ENCODE peak calls at places on chromosomes 5 and 9, in eight cellular contexts. P, Z, Q, V, D, S, I and W are unnamed samples.

GRCh38 chr9:134968011-134968822 is 50.5 kb upstream of the FCN1 start:
- DNase-seq in V (no peak), D (no peak), I (no peak), Q (no peak), S (no peak), P (peak), Z (no peak), W (no peak)

GRCh38 chr9:71249729-71250317 is 128.4 kb upstream of the TRPM3 start:
- DNase-seq in P (no peak), D (peak), Q (peak), Z (no peak), I (peak), S (peak), V (peak), W (peak)

GRCh38 chr5:95426227-95426626 is 35.1 kb downstream of the FAM81B start:
- DNase-seq in Z (no peak), S (no peak), I (no peak), Q (no peak), P (no peak), V (no peak), D (no peak), W (no peak)

GRCh38 chr9:134356496-134357470 is 30.5 kb downstream of the RXRA start:
- DNase-seq in V (peak), S (no peak), Q (no peak), I (no peak), P (no peak), D (no peak), Z (no peak), W (no peak)

GRCh38 chr5:156695774-156696173 is 154.3 kb upstream of the PPP1R2B start:
- DNase-seq in I (no peak), Z (no peak), D (no peak), S (no peak), P (no peak), V (no peak), Q (no peak), W (no peak)

GRCh38 chr5:107651326-107651725 is 19.4 kb downstream of the EFNA5 start:
- DNase-seq in Q (no peak), S (no peak), D (no peak), P (no peak), I (no peak), Z (no peak), V (no peak), W (no peak)

GRCh38 chr9:126516936-126517750 is 96.6 kb upstream of the LMX1B start:
- DNase-seq in S (peak), P (peak), I (peak), Z (peak), Q (peak), D (no peak), V (no peak), W (no peak)

GRCh38 chr9:99015890-99016289 is 72.2 kb downstream of the COL15A1 start:
- DNase-seq in I (no peak), S (no peak), Z (no peak), P (no peak), Q (no peak), V (no peak), D (no peak), W (no peak)

GRCh38 chr5:91188755-91189154 is 194.4 kb downstream of the ARRDC3 start:
- DNase-seq in V (no peak), Z (no peak), P (no peak), Q (no peak), S (no peak), I (no peak), D (no peak), W (no peak)

GRCh38 chr9:114799441-114799840 is 6.4 kb downstream of the TNFSF15 start:
- DNase-seq in D (no peak), I (no peak), Z (no peak), Q (no peak), S (no peak), P (peak), V (peak), W (no peak)

GRCh38 chr5:167731951-167732350 is 559.5 kb upstream of the WWC1 start:
- DNase-seq in V (no peak), S (no peak), D (no peak), Q (no peak), P (no peak), Z (no peak), I (no peak), W (no peak)

GRCh38 chr9:113131689-113132151 is 19.1 kb upstream of the SLC31A2 start:
- DNase-seq in V (peak), S (peak), Q (no peak), I (peak), Z (no peak), D (peak), P (no peak), W (peak)

GRCh38 chr5:136197462-136198142 is 4.6 kb upstream of the SMIM32 start:
- DNase-seq in Z (no peak), P (no peak), Q (no peak), D (no peak), V (no peak), I (no peak), S (no peak), W (no peak)

GRCh38 chr5:82351754-82352145 is 73.6 kb upstream of the RPS23 start:
- DNase-seq in P (no peak), D (peak), I (peak), S (peak), V (peak), Z (no peak), Q (peak), W (peak)

GRCh38 chr5:13188393-13188792 is 756.1 kb downstream of the DNAH5 start:
- DNase-seq in P (no peak), V (no peak), D (no peak), S (no peak), Q (no peak), I (no peak), Z (no peak), W (no peak)

GRCh38 chr9:29319727-29320513 is 1746.6 kb upstream of the C9orf72 start:
- DNase-seq in D (no peak), S (no peak), P (no peak), V (no peak), Q (no peak), Z (no peak), I (no peak), W (no peak)

GRCh38 chr9:76045217-76045616 is 154.7 kb downstream of the PCSK5 start:
- DNase-seq in P (no peak), I (no peak), S (no peak), Z (no peak), D (no peak), V (no peak), Q (no peak), W (no peak)

GRCh38 chr9:1722404-1722803 is 292.7 kb upstream of the SMARCA2 start:
- DNase-seq in I (no peak), P (no peak), V (peak), Q (no peak), Z (no peak), S (no peak), D (no peak), W (no peak)

GRCh38 chr5:159207616-159208507 is 1.5 kb downstream of the RNF145 start:
- DNase-seq in Q (peak), D (peak), I (peak), P (peak), S (peak), Z (peak), V (peak), W (peak)

GRCh38 chr5:38323645-38324295 is 65.4 kb downstream of the EGFLAM start:
- DNase-seq in Q (peak), D (no peak), Z (peak), I (no peak), V (no peak), P (no peak), S (peak), W (no peak)

GRCh38 chr9:129415954-129416651 is 204.8 kb downstream of the C9orf50 start:
- DNase-seq in I (no peak), Z (no peak), D (no peak), P (no peak), S (no peak), Q (no peak), V (no peak), W (no peak)

GRCh38 chr9:2718698-2719033 is 1.4 kb downstream of the KCNV2 start:
- DNase-seq in Q (no peak), S (no peak), I (no peak), Z (no peak), D (no peak), P (peak), V (no peak), W (no peak)

GRCh38 chr9:114893622-114894021 is 36.8 kb downstream of the TNFSF8 start:
- DNase-seq in S (no peak), Z (no peak), D (no peak), V (no peak), Q (no peak), P (no peak), I (no peak), W (no peak)

GRCh38 chr5:153463806-153464205 is 26.7 kb upstream of the GRIA1 start:
- DNase-seq in Q (peak), I (peak), Z (no peak), P (no peak), V (no peak), D (no peak), S (peak), W (no peak)

GRCh38 chr9:104780796-104781395 is 17.0 kb downstream of the NIPSNAP3B start:
- DNase-seq in D (no peak), Z (no peak), I (peak), S (peak), V (peak), P (no peak), Q (no peak), W (no peak)

GRCh38 chr9:98240475-98240874 is 15.0 kb downstream of the TBC1D2 start:
- DNase-seq in Q (no peak), V (no peak), D (no peak), S (no peak), I (no peak), Z (no peak), P (no peak), W (no peak)

GRCh38 chr5:65391591-65391990 is 90.1 kb downstream of the ADAMTS6 start:
- DNase-seq in S (no peak), Z (no peak), D (no peak), P (no peak), Q (no peak), V (no peak), I (no peak), W (no peak)

GRCh38 chr9:86945868-86946711 is 1.2 kb downstream of the GAS1 start:
- DNase-seq in I (peak), Q (no peak), S (peak), P (peak), D (peak), V (peak), Z (peak), W (peak)

GRCh38 chr9:21414220-21414940 is 5.5 kb downstream of the IFNA8 start:
- DNase-seq in S (no peak), P (no peak), D (no peak), Q (no peak), V (no peak), I (peak), Z (no peak), W (no peak)

GRCh38 chr9:78807286-78807685 is 510.4 kb downstream of the PSAT1 start:
- DNase-seq in Q (no peak), Z (no peak), P (no peak), I (no peak), V (no peak), D (no peak), S (no peak), W (no peak)